ENCODE peak calls at places on chromosomes 5 and 9, in four cellular contexts. X is uterus, Z is stomach, P is prostate gland. I is an unnamed sample.

GRCh38 chr9:121222524-121223171 is 21.0 kb upstream of the RAB14 start:
- DNase-seq in Z (no peak), P (no peak), X (no peak), I (no peak)

GRCh38 chr9:107218834-107219485 is 64.1 kb upstream of the RAD23B start:
- DNase-seq in P (no peak), Z (no peak), X (no peak), I (no peak)

GRCh38 chr9:120436937-120437592 is 142.9 kb downstream of the CDK5RAP2 start:
- DNase-seq in X (no peak), P (no peak), Z (peak; percentile 36), I (no peak)

GRCh38 chr9:123769723-123770122 is 160.2 kb downstream of the DENND1A start:
- DNase-seq in X (no peak), P (no peak), Z (no peak), I (no peak)

GRCh38 chr9:74361508-74361907 is 135.6 kb upstream of the RORB start:
- DNase-seq in X (no peak), P (no peak), Z (no peak), I (no peak)

GRCh38 chr9:108580021-108580439 is 275.8 kb downstream of the ACTL7B start:
- DNase-seq in Z (no peak), P (peak; percentile 59), X (no peak), I (no peak)

GRCh38 chr5:160289721-160290120 is 22.6 kb downstream of the CCNJL start:
- DNase-seq in P (no peak), X (no peak), Z (peak; percentile 54), I (no peak)

GRCh38 chr9:117744856-117745389 is 40.7 kb downstream of the TLR4 start:
- DNase-seq in X (no peak), Z (no peak), P (no peak), I (no peak)

GRCh38 chr5:36875789-36876388 is 680 bp upstream of the NIPBL start:
- DNase-seq in X (peak; percentile 70), P (peak; percentile 78), Z (peak; percentile 82), I (peak; percentile 84)

GRCh38 chr5:155728857-155729683 is 597.9 kb upstream of the SGCD start:
- DNase-seq in X (no peak), Z (no peak), P (no peak), I (peak; percentile 33)

GRCh38 chr5:134174841-134175839 is 1.6 kb downstream of the SKP1 start:
- DNase-seq in Z (no peak), P (no peak), X (no peak), I (no peak)

DNA sequence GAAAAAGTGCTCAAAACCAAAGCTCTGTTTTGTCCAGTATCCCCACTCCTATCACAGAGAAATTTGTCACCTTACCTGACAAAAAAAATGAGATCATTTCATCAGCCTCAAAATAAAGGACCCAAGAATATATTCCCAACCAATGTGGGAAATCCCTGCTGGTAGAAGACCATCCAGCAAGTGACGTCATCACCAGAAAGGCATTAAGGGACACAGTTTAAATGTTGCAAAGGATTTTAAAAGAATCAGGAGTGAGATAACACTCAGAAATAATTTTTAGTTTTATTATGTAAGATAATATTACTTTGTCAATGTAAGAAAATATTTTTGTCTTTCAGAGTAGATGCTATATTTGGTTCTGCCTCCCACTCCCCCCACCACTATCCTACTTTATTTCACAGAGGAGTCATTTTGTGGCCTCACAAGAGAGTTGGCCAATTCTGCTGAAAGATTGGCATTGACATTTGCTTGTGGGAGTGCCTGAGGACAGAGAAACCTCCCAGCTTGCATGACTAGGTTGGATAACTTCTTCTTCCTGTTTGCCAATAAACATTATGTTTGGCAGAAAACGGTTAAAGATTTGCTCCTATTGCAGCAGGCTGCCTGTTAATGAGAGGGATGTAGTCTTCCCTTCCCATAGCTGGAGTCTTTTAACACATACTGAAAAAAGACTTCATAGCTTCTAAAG is 288.6 kb upstream of the DAB2 start:
- DNase-seq in X (no peak), P (no peak), Z (no peak), I (no peak)
- H3K9me3 ChIP-seq in X (no peaks in the 10 kb centered on the region), P (no peaks in the 10 kb centered on the region), Z (no peaks in the 10 kb centered on the region), I (no peaks in the 10 kb centered on the region)

GRCh38 chr5:151155777-151156731 is 1.5 kb downstream of the ANXA6 start:
- DNase-seq in X (peak; percentile 31), Z (no peak), P (no peak), I (peak; percentile 48)

GRCh38 chr5:151155149-151155776 is 2.3 kb downstream of the ANXA6 start:
- DNase-seq in P (no peak), Z (no peak), X (no peak), I (no peak)

GRCh38 chr5:151158287-151158661 is 695 bp upstream of the ANXA6 start:
- DNase-seq in X (peak; percentile 40), P (no peak), Z (no peak), I (peak; percentile 63)

GRCh38 chr5:151157426-151158286 is at the start of gene ANXA6:
- DNase-seq in Z (peak; percentile 85), X (peak; percentile 82), P (peak; percentile 84), I (peak; percentile 89)

DNA sequence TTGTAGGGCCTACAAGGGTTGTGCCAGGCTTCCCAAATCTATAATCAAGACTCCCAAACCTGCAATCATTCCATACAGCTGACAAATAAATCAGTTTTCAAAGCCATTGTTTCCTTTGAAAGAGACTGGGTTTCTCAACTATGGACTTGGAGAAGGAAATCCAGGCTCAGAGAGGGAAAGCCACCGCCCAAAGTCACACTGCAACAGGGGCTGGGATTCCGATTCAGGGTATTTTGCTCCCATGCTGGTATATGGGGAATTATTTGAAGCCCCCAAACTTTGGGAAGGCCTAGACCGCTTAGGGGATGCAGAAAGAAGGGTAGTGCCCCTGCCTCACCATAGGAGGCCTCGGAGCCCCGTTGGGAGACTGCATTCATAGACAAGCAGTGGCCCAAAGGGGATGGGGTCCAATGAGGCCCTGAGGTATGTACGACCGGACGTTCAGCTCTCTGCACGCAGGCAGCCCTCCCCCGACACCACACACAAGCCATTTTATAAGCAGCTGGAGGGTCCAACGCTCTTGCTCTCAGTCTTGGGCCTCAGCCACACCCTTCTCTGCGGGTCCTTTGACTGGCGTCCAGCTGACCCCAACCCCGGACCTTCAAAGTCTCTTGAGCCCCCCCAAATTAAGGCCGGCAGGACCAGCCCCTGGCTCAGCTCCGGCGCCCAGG is 712 bp downstream of the ANXA6 start:
- DNase-seq in Z (no peak), P (no peak), X (peak; percentile 41), I (no peak)
- TF ChIP-seq POLR2A in Z (no peak), P (no peak), X (no peak), I (no peak)

GRCh38 chr9:88998506-88998905 is 7.2 kb downstream of the S1PR3 start:
- DNase-seq in P (no peak), X (no peak), Z (no peak), I (no peak)

GRCh38 chr9:88995627-88996026 is 4.4 kb downstream of the S1PR3 start:
- DNase-seq in Z (no peak), P (no peak), X (peak; percentile 10), I (no peak)

GRCh38 chr9:88996046-88997005 is 5.1 kb downstream of the S1PR3 start:
- DNase-seq in Z (no peak), X (peak; percentile 9), P (no peak), I (no peak)

GRCh38 chr9:88998911-88999310 is 7.6 kb downstream of the S1PR3 start:
- DNase-seq in Z (peak; percentile 58), P (no peak), X (peak; percentile 68), I (peak; percentile 58)

DNA sequence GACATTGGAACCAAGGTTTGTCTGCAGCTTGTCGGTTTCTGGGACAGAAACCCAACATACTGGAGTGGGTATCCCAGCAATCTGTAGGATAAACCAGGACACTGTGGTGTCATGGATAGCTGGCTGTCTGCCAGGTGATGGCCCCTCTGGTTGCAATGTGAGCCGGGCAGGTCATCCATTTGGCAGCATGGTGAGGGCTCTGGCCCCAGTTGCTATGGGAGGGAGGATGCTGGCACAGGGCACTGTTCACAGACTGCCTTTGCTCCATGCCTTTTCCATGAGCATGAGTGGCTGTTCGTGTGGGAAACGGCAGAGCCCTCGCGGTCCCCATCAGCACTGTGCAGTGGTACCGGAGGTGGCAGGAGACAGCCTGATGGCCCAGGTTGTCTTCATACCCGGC is 6.4 kb downstream of the S1PR3 start:
- DNase-seq in P (no peak), X (no peak), Z (no peak), I (no peak)
- H3K9me3 ChIP-seq in P (no peaks in the 10 kb centered on the region), X (no peaks in the 10 kb centered on the region), Z (no peaks in the 10 kb centered on the region), I (no peaks in the 10 kb centered on the region)

GRCh38 chr5:144169904-144170275 is 569 bp downstream of the YIPF5 start:
- DNase-seq in P (no peak), Z (no peak), X (no peak), I (no peak)

GRCh38 chr5:144167998-144168397 is 2.5 kb downstream of the YIPF5 start:
- DNase-seq in Z (no peak), P (no peak), X (no peak), I (no peak)

GRCh38 chr5:144166696-144167095 is 3.8 kb downstream of the YIPF5 start:
- DNase-seq in X (no peak), P (no peak), Z (no peak), I (no peak)

DNA sequence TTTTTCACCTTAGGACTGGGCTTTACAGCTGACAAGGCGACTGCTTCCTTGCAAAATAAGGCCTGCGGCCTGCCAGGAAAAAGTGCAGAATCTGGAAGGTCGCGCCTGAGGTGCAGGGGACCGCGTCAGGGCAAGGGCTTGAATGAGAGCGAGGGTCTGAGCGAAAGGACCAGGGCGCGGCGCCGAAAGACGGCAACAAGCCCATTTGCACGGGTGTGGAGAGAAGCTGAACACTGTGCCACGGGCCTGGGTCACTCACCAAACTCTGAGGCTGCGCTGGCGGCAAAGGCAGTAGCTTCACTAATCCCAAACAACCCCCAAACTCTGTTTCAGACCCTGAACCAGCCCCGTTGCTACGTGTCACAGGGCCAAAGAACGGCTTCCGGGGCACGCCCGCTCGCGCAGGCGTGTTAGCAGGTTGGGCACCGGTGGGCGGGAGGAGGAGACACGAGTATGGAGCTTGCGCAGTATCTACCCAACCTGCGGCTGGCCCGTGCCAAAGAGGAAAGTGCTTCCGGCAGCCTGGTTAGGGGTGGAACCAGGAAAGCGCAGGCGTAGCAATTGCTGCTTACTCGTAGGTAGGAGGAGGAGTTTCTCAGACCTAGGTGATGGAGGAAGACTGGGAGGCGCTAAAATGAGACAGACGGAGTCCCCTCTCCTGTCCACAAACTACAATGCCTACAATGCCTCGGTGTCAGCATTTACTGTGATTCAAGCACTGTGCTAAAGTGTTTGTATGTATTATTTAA is at the start of the genes KCTD16 and YIPF5:
- DNase-seq in P (peak; percentile 95), Z (peak; percentile 97), X (peak; percentile 94), I (peak; percentile 93)
- TF ChIP-seq POLR2A in P (peak; percentile 59), Z (no peak), X (peak; percentile 50), I (peak; percentile 13)

GRCh38 chr9:112997236-112997941 is 14.6 kb downstream of the ZNF883 start:
- DNase-seq in Z (no peak), X (no peak), P (no peak), I (no peak)
- H3K9me3 ChIP-seq in Z (peaks cover 25% of the 10 kb centered on the region), X (no peaks in the 10 kb centered on the region), P (no peaks in the 10 kb centered on the region), I (peaks cover 4% of the 10 kb centered on the region)

DNA sequence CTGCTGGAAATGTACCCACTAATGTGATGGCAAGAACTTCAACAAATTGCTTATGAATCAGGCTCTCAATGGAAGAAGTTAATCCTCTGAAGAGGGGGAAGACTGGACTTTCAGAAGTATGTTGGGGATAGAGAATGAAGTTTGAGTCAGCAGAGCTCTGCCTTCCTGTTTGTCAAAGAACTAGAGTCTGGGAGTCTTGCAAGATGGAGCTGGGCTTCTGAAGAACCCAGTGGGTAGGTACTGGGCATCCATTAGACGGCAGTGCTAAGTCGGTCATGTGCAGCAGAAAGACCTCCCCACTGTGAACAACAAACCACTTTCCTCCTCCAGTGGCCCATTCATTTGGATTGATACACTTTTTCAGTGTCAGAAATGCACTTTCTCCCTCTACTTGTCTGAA is 34.6 kb downstream of the OTULIN start:
- DNase-seq in P (no peak), Z (no peak), X (no peak), I (no peak)
- TF ChIP-seq POLR2A in P (no peak), Z (no peak), X (no peak), I (no peak)

GRCh38 chr9:101408374-101409078 is 9.9 kb downstream of the ZNF189 start:
- DNase-seq in Z (no peak), P (no peak), X (no peak), I (no peak)
- H3K9me3 ChIP-seq in Z (peaks cover 48% of the 10 kb centered on the region), P (no peaks in the 10 kb centered on the region), X (peaks cover 12% of the 10 kb centered on the region), I (peaks cover 55% of the 10 kb centered on the region)